ENCODE peak calls at places on chromosomes 5 and 9, in ten cellular contexts. One of them, this sample, is unnamed.

GRCh38 chr9:34463098-34463900 is 4.7 kb downstream of the DNAI1 start:
- DNase-seq in cardiac muscle cell: no peak
- DNase-seq in naive thymus-derived CD8-positive, alpha-beta T cell: no peak
- DNase-seq in HEK293T: no peak
- DNase-seq in iPS DF 19.7: no peak
- DNase-seq in NCI-H2171 treated with DMSO at 0.1 percent for 48 hours: no peak
- DNase-seq in GM10248: no peak
- DNase-seq in psoas muscle: no peak
- DNase-seq in SJCRH30: peak
- DNase-seq in SW480: peak
- DNase-seq in this sample: no peak

GRCh38 chr9:135347461-135347860 is 132.1 kb upstream of the PPP1R26 start:
- DNase-seq in cardiac muscle cell: no peak
- DNase-seq in naive thymus-derived CD8-positive, alpha-beta T cell: no peak
- DNase-seq in iPS DF 19.7: no peak
- DNase-seq in psoas muscle: no peak
- DNase-seq in GM10248: no peak
- DNase-seq in NCI-H2171 treated with DMSO at 0.1 percent for 48 hours: no peak
- DNase-seq in SJCRH30: no peak
- DNase-seq in HEK293T: no peak
- DNase-seq in SW480: no peak
- DNase-seq in this sample: no peak

GRCh38 chr5:31095796-31096195 is 97.7 kb upstream of the CDH6 start:
- DNase-seq in SW480: no peak
- DNase-seq in SJCRH30: no peak
- DNase-seq in NCI-H2171 treated with DMSO at 0.1 percent for 48 hours: no peak
- DNase-seq in naive thymus-derived CD8-positive, alpha-beta T cell: no peak
- DNase-seq in iPS DF 19.7: no peak
- DNase-seq in cardiac muscle cell: no peak
- DNase-seq in HEK293T: no peak
- DNase-seq in psoas muscle: no peak
- DNase-seq in GM10248: no peak
- DNase-seq in this sample: no peak

GRCh38 chr9:9299134-9299533 is 1313.7 kb downstream of the PTPRD start:
- DNase-seq in HEK293T: no peak
- DNase-seq in SJCRH30: peak
- DNase-seq in cardiac muscle cell: no peak
- DNase-seq in naive thymus-derived CD8-positive, alpha-beta T cell: no peak
- DNase-seq in GM10248: no peak
- DNase-seq in iPS DF 19.7: no peak
- DNase-seq in psoas muscle: no peak
- DNase-seq in NCI-H2171 treated with DMSO at 0.1 percent for 48 hours: peak
- DNase-seq in SW480: no peak
- DNase-seq in this sample: no peak

GRCh38 chr9:38112010-38112409 is 43.0 kb upstream of the SHB start:
- DNase-seq in HEK293T: no peak
- DNase-seq in GM10248: no peak
- DNase-seq in SW480: no peak
- DNase-seq in naive thymus-derived CD8-positive, alpha-beta T cell: no peak
- DNase-seq in iPS DF 19.7: no peak
- DNase-seq in SJCRH30: no peak
- DNase-seq in psoas muscle: no peak
- DNase-seq in NCI-H2171 treated with DMSO at 0.1 percent for 48 hours: no peak
- DNase-seq in cardiac muscle cell: no peak
- DNase-seq in this sample: no peak

GRCh38 chr5:81904861-81905260 is 67.0 kb upstream of the ATG10 start:
- DNase-seq in iPS DF 19.7: no peak
- DNase-seq in SW480: no peak
- DNase-seq in SJCRH30: no peak
- DNase-seq in cardiac muscle cell: no peak
- DNase-seq in NCI-H2171 treated with DMSO at 0.1 percent for 48 hours: no peak
- DNase-seq in HEK293T: no peak
- DNase-seq in psoas muscle: no peak
- DNase-seq in GM10248: no peak
- DNase-seq in naive thymus-derived CD8-positive, alpha-beta T cell: no peak
- DNase-seq in this sample: no peak

GRCh38 chr9:8895498-8896224 is 1096.1 kb upstream of the DMAC1 start:
- DNase-seq in HEK293T: peak
- DNase-seq in cardiac muscle cell: peak
- DNase-seq in SW480: peak
- DNase-seq in psoas muscle: no peak
- DNase-seq in SJCRH30: peak
- DNase-seq in iPS DF 19.7: no peak
- DNase-seq in NCI-H2171 treated with DMSO at 0.1 percent for 48 hours: peak
- DNase-seq in GM10248: peak
- DNase-seq in naive thymus-derived CD8-positive, alpha-beta T cell: peak
- DNase-seq in this sample: no peak

GRCh38 chr5:92979716-92980115 is 601.3 kb downstream of the NR2F1-AS1 start:
- DNase-seq in naive thymus-derived CD8-positive, alpha-beta T cell: no peak
- DNase-seq in SJCRH30: no peak
- DNase-seq in iPS DF 19.7: no peak
- DNase-seq in SW480: no peak
- DNase-seq in psoas muscle: no peak
- DNase-seq in NCI-H2171 treated with DMSO at 0.1 percent for 48 hours: no peak
- DNase-seq in HEK293T: no peak
- DNase-seq in cardiac muscle cell: no peak
- DNase-seq in GM10248: no peak
- DNase-seq in this sample: no peak

GRCh38 chr5:90020575-90021535 is 388.7 kb downstream of the CETN3 start:
- DNase-seq in psoas muscle: no peak
- DNase-seq in HEK293T: no peak
- DNase-seq in SJCRH30: peak
- DNase-seq in GM10248: peak
- DNase-seq in NCI-H2171 treated with DMSO at 0.1 percent for 48 hours: no peak
- DNase-seq in SW480: no peak
- DNase-seq in cardiac muscle cell: no peak
- DNase-seq in iPS DF 19.7: no peak
- DNase-seq in naive thymus-derived CD8-positive, alpha-beta T cell: no peak
- DNase-seq in this sample: no peak

GRCh38 chr5:74578356-74579044 is 62.0 kb downstream of the ENC1 start:
- DNase-seq in cardiac muscle cell: no peak
- DNase-seq in SW480: no peak
- DNase-seq in naive thymus-derived CD8-positive, alpha-beta T cell: no peak
- DNase-seq in iPS DF 19.7: no peak
- DNase-seq in psoas muscle: no peak
- DNase-seq in NCI-H2171 treated with DMSO at 0.1 percent for 48 hours: no peak
- DNase-seq in HEK293T: no peak
- DNase-seq in SJCRH30: no peak
- DNase-seq in GM10248: peak
- DNase-seq in this sample: no peak

GRCh38 chr9:21789541-21790037 is 12.8 kb upstream of the MTAP start:
- DNase-seq in naive thymus-derived CD8-positive, alpha-beta T cell: peak
- DNase-seq in cardiac muscle cell: peak
- DNase-seq in psoas muscle: no peak
- DNase-seq in SW480: peak
- DNase-seq in SJCRH30: peak
- DNase-seq in GM10248: peak
- DNase-seq in NCI-H2171 treated with DMSO at 0.1 percent for 48 hours: peak
- DNase-seq in iPS DF 19.7: no peak
- DNase-seq in HEK293T: peak
- DNase-seq in this sample: peak

GRCh38 chr5:110289213-110289810 is 437.2 kb downstream of the TMEM232 start:
- DNase-seq in GM10248: no peak
- DNase-seq in iPS DF 19.7: no peak
- DNase-seq in HEK293T: no peak
- DNase-seq in cardiac muscle cell: no peak
- DNase-seq in naive thymus-derived CD8-positive, alpha-beta T cell: no peak
- DNase-seq in psoas muscle: no peak
- DNase-seq in SJCRH30: no peak
- DNase-seq in NCI-H2171 treated with DMSO at 0.1 percent for 48 hours: no peak
- DNase-seq in SW480: no peak
- DNase-seq in this sample: no peak

GRCh38 chr5:16005210-16005609 is 174.4 kb downstream of the MARCHF11 start:
- DNase-seq in GM10248: no peak
- DNase-seq in psoas muscle: no peak
- DNase-seq in HEK293T: no peak
- DNase-seq in NCI-H2171 treated with DMSO at 0.1 percent for 48 hours: no peak
- DNase-seq in naive thymus-derived CD8-positive, alpha-beta T cell: no peak
- DNase-seq in SW480: no peak
- DNase-seq in SJCRH30: no peak
- DNase-seq in iPS DF 19.7: no peak
- DNase-seq in cardiac muscle cell: no peak
- DNase-seq in this sample: no peak

GRCh38 chr5:38165435-38165834 is 92.9 kb upstream of the EGFLAM start:
- DNase-seq in GM10248: no peak
- DNase-seq in naive thymus-derived CD8-positive, alpha-beta T cell: no peak
- DNase-seq in cardiac muscle cell: no peak
- DNase-seq in HEK293T: no peak
- DNase-seq in psoas muscle: peak
- DNase-seq in SJCRH30: no peak
- DNase-seq in NCI-H2171 treated with DMSO at 0.1 percent for 48 hours: no peak
- DNase-seq in SW480: no peak
- DNase-seq in iPS DF 19.7: no peak
- DNase-seq in this sample: no peak

GRCh38 chr9:89461302-89461701 is 36.6 kb downstream of the SEMA4D start:
- DNase-seq in GM10248: no peak
- DNase-seq in iPS DF 19.7: no peak
- DNase-seq in HEK293T: no peak
- DNase-seq in cardiac muscle cell: peak
- DNase-seq in NCI-H2171 treated with DMSO at 0.1 percent for 48 hours: no peak
- DNase-seq in psoas muscle: no peak
- DNase-seq in naive thymus-derived CD8-positive, alpha-beta T cell: no peak
- DNase-seq in SJCRH30: peak
- DNase-seq in SW480: peak
- DNase-seq in this sample: no peak

GRCh38 chr9:133825555-133826198 is 87.5 kb upstream of the SARDH start:
- DNase-seq in HEK293T: no peak
- DNase-seq in SJCRH30: no peak
- DNase-seq in SW480: no peak
- DNase-seq in psoas muscle: no peak
- DNase-seq in iPS DF 19.7: no peak
- DNase-seq in cardiac muscle cell: no peak
- DNase-seq in NCI-H2171 treated with DMSO at 0.1 percent for 48 hours: no peak
- DNase-seq in GM10248: no peak
- DNase-seq in naive thymus-derived CD8-positive, alpha-beta T cell: no peak
- DNase-seq in this sample: no peak

GRCh38 chr9:113274474-113275146 is 762 bp downstream of the CDC26 start:
- DNase-seq in SJCRH30: peak
- DNase-seq in psoas muscle: no peak
- DNase-seq in GM10248: peak
- DNase-seq in naive thymus-derived CD8-positive, alpha-beta T cell: peak
- DNase-seq in SW480: peak
- DNase-seq in HEK293T: peak
- DNase-seq in NCI-H2171 treated with DMSO at 0.1 percent for 48 hours: peak
- DNase-seq in iPS DF 19.7: no peak
- DNase-seq in cardiac muscle cell: peak
- DNase-seq in this sample: peak

GRCh38 chr9:136720251-136720886 is 8.0 kb downstream of the DIPK1B start:
- DNase-seq in NCI-H2171 treated with DMSO at 0.1 percent for 48 hours: no peak
- DNase-seq in iPS DF 19.7: no peak
- DNase-seq in GM10248: no peak
- DNase-seq in psoas muscle: no peak
- DNase-seq in SJCRH30: no peak
- DNase-seq in HEK293T: no peak
- DNase-seq in naive thymus-derived CD8-positive, alpha-beta T cell: no peak
- DNase-seq in cardiac muscle cell: no peak
- DNase-seq in SW480: no peak
- DNase-seq in this sample: no peak

GRCh38 chr5:88203977-88204735 is 64.5 kb downstream of the TMEM161B start:
- DNase-seq in GM10248: peak
- DNase-seq in SJCRH30: no peak
- DNase-seq in naive thymus-derived CD8-positive, alpha-beta T cell: peak
- DNase-seq in NCI-H2171 treated with DMSO at 0.1 percent for 48 hours: no peak
- DNase-seq in SW480: peak
- DNase-seq in cardiac muscle cell: no peak
- DNase-seq in HEK293T: no peak
- DNase-seq in iPS DF 19.7: no peak
- DNase-seq in psoas muscle: no peak
- DNase-seq in this sample: no peak

GRCh38 chr9:74772126-74772525 is 115.6 kb downstream of the TRPM6 start:
- DNase-seq in SJCRH30: no peak
- DNase-seq in NCI-H2171 treated with DMSO at 0.1 percent for 48 hours: no peak
- DNase-seq in SW480: no peak
- DNase-seq in iPS DF 19.7: no peak
- DNase-seq in cardiac muscle cell: no peak
- DNase-seq in HEK293T: no peak
- DNase-seq in naive thymus-derived CD8-positive, alpha-beta T cell: no peak
- DNase-seq in psoas muscle: no peak
- DNase-seq in GM10248: peak
- DNase-seq in this sample: no peak

GRCh38 chr9:126397056-126397455 is 70.4 kb downstream of the MVB12B start:
- DNase-seq in psoas muscle: no peak
- DNase-seq in naive thymus-derived CD8-positive, alpha-beta T cell: peak
- DNase-seq in GM10248: peak
- DNase-seq in SJCRH30: peak
- DNase-seq in iPS DF 19.7: no peak
- DNase-seq in SW480: no peak
- DNase-seq in HEK293T: peak
- DNase-seq in cardiac muscle cell: no peak
- DNase-seq in NCI-H2171 treated with DMSO at 0.1 percent for 48 hours: no peak
- DNase-seq in this sample: no peak

GRCh38 chr9:86098793-86099694 is at the start of gene GOLM1:
- DNase-seq in SW480: peak
- DNase-seq in HEK293T: peak
- DNase-seq in psoas muscle: peak
- DNase-seq in naive thymus-derived CD8-positive, alpha-beta T cell: peak
- DNase-seq in SJCRH30: peak
- DNase-seq in cardiac muscle cell: peak
- DNase-seq in NCI-H2171 treated with DMSO at 0.1 percent for 48 hours: peak
- DNase-seq in GM10248: peak
- DNase-seq in iPS DF 19.7: no peak
- DNase-seq in this sample: peak

GRCh38 chr9:87640385-87640795 is 85.5 kb upstream of the CTSL start:
- DNase-seq in naive thymus-derived CD8-positive, alpha-beta T cell: no peak
- DNase-seq in HEK293T: peak
- DNase-seq in iPS DF 19.7: no peak
- DNase-seq in cardiac muscle cell: no peak
- DNase-seq in GM10248: no peak
- DNase-seq in psoas muscle: no peak
- DNase-seq in SW480: no peak
- DNase-seq in NCI-H2171 treated with DMSO at 0.1 percent for 48 hours: no peak
- DNase-seq in SJCRH30: peak
- DNase-seq in this sample: no peak

GRCh38 chr5:24142346-24142745 is 502.4 kb downstream of the CDH10 start:
- DNase-seq in naive thymus-derived CD8-positive, alpha-beta T cell: no peak
- DNase-seq in iPS DF 19.7: no peak
- DNase-seq in SW480: no peak
- DNase-seq in NCI-H2171 treated with DMSO at 0.1 percent for 48 hours: no peak
- DNase-seq in GM10248: no peak
- DNase-seq in HEK293T: no peak
- DNase-seq in psoas muscle: no peak
- DNase-seq in SJCRH30: no peak
- DNase-seq in cardiac muscle cell: no peak
- DNase-seq in this sample: no peak

GRCh38 chr5:152689275-152689711 is 284.2 kb upstream of the NMUR2 start:
- DNase-seq in HEK293T: no peak
- DNase-seq in GM10248: no peak
- DNase-seq in psoas muscle: no peak
- DNase-seq in SJCRH30: no peak
- DNase-seq in NCI-H2171 treated with DMSO at 0.1 percent for 48 hours: peak
- DNase-seq in cardiac muscle cell: no peak
- DNase-seq in SW480: no peak
- DNase-seq in iPS DF 19.7: no peak
- DNase-seq in naive thymus-derived CD8-positive, alpha-beta T cell: no peak
- DNase-seq in this sample: no peak

GRCh38 chr5:78961743-78962142 is 23.4 kb downstream of the ARSB start:
- DNase-seq in psoas muscle: no peak
- DNase-seq in cardiac muscle cell: no peak
- DNase-seq in naive thymus-derived CD8-positive, alpha-beta T cell: no peak
- DNase-seq in HEK293T: no peak
- DNase-seq in GM10248: no peak
- DNase-seq in NCI-H2171 treated with DMSO at 0.1 percent for 48 hours: no peak
- DNase-seq in iPS DF 19.7: no peak
- DNase-seq in SW480: no peak
- DNase-seq in SJCRH30: no peak
- DNase-seq in this sample: no peak

GRCh38 chr5:90297045-90297764 is 112.4 kb downstream of the CETN3 start:
- DNase-seq in cardiac muscle cell: peak
- DNase-seq in GM10248: no peak
- DNase-seq in NCI-H2171 treated with DMSO at 0.1 percent for 48 hours: no peak
- DNase-seq in psoas muscle: no peak
- DNase-seq in SJCRH30: no peak
- DNase-seq in naive thymus-derived CD8-positive, alpha-beta T cell: no peak
- DNase-seq in HEK293T: peak
- DNase-seq in iPS DF 19.7: no peak
- DNase-seq in SW480: no peak
- DNase-seq in this sample: no peak

GRCh38 chr9:28956111-28956880 is 1383.0 kb upstream of the C9orf72 start:
- DNase-seq in psoas muscle: no peak
- DNase-seq in SJCRH30: peak
- DNase-seq in iPS DF 19.7: no peak
- DNase-seq in SW480: no peak
- DNase-seq in cardiac muscle cell: no peak
- DNase-seq in HEK293T: no peak
- DNase-seq in naive thymus-derived CD8-positive, alpha-beta T cell: no peak
- DNase-seq in NCI-H2171 treated with DMSO at 0.1 percent for 48 hours: peak
- DNase-seq in GM10248: no peak
- DNase-seq in this sample: no peak

This sample was measured in HuH-7.5.